ENCODE peak calls at places on chromosomes 6 and 20, in six cellular contexts. H, G, B, I, L and Y are unnamed samples.

GRCh38 chr6:158174514-158174913 is 6.4 kb downstream of the GTF2H5 start:
- DNase-seq in B (no peak), I (no peak), G (peak; percentile 64), H (no peak), L (peak; percentile 70), Y (no peak)

GRCh38 chr6:73134588-73134987 is 90.7 kb downstream of the KHDC1L start:
- DNase-seq in I (peak; percentile 88), G (peak; percentile 27), B (peak; percentile 56), H (peak; percentile 87), L (no peak), Y (peak; percentile 36)

GRCh38 chr6:43828711-43829110 is 58.7 kb downstream of the VEGFA start:
- DNase-seq in I (peak; percentile 75), H (peak; percentile 66), B (no peak), L (no peak), G (no peak), Y (no peak)

GRCh38 chr6:113065606-113066005 is 718.5 kb downstream of the RFPL4B start:
- DNase-seq in I (no peak), B (no peak), G (no peak), H (peak; percentile 11), L (no peak), Y (no peak)

GRCh38 chr6:53623497-53623896 is 42.1 kb downstream of the KLHL31 start:
- DNase-seq in H (no peak), L (peak; percentile 83), I (no peak), B (no peak), G (peak; percentile 74), Y (no peak)

GRCh38 chr6:127367023-127367375 is 23.6 kb upstream of the ECHDC1 start:
- DNase-seq in B (peak; percentile 4), I (no peak), G (peak; percentile 11), L (no peak), H (no peak), Y (no peak)

GRCh38 chr6:11427827-11428245 is 109.7 kb upstream of the TMEM170B start:
- DNase-seq in H (no peak), I (no peak), B (no peak), L (no peak), G (peak; percentile 69), Y (no peak)

GRCh38 chr20:44849712-44850111 is 35.8 kb upstream of the YWHAB start:
- DNase-seq in B (peak; percentile 26), G (no peak), L (no peak), I (peak; percentile 11), H (peak; percentile 31), Y (no peak)

GRCh38 chr20:45842169-45842812 is 8.7 kb downstream of the SNX21 start:
- DNase-seq in L (no peak), B (no peak), H (no peak), I (no peak), G (no peak), Y (no peak)

GRCh38 chr6:106536863-106537262 is 92.4 kb downstream of the RTN4IP1 start:
- DNase-seq in G (no peak), H (no peak), B (no peak), I (no peak), L (no peak), Y (no peak)

GRCh38 chr6:167420858-167421766 is 96.2 kb downstream of the TTLL2 start:
- DNase-seq in L (no peak), I (no peak), G (no peak), B (peak; percentile 22), H (no peak), Y (no peak)

GRCh38 chr6:75896526-75896925 is 147.5 kb downstream of the MYO6 start:
- DNase-seq in B (no peak), H (no peak), I (peak; percentile 45), G (peak; percentile 12), L (no peak), Y (no peak)

GRCh38 chr20:14696937-14697336 is 359.5 kb upstream of the FLRT3 start:
- DNase-seq in G (no peak), H (no peak), L (no peak), B (no peak), I (no peak), Y (no peak)

GRCh38 chr6:167474171-167474570 is 149.3 kb downstream of the TTLL2 start:
- DNase-seq in B (no peak), I (no peak), G (no peak), L (no peak), H (no peak), Y (no peak)

GRCh38 chr6:136066005-136066404 is 184.1 kb downstream of the MTFR2 start:
- DNase-seq in H (no peak), I (no peak), B (no peak), G (no peak), L (peak; percentile 51), Y (no peak)

GRCh38 chr6:42315991-42316378 is 98.3 kb upstream of the MRPS10 start:
- DNase-seq in G (peak; percentile 99), L (peak; percentile 83), H (no peak), I (peak; percentile 96), B (peak; percentile 84), Y (no peak)

GRCh38 chr20:39049684-39050554 is 87.8 kb downstream of the DHX35 start:
- DNase-seq in L (peak; percentile 43), G (peak; percentile 80), B (peak; percentile 71), I (peak; percentile 85), H (peak; percentile 90), Y (peak; percentile 87)

GRCh38 chr20:51428451-51429143 is 113.9 kb downstream of the NFATC2 start:
- DNase-seq in H (peak; percentile 61), G (no peak), B (no peak), L (no peak), I (peak; percentile 55), Y (no peak)

GRCh38 chr20:58868795-58869194 is 16.3 kb downstream of the GNAS start:
- DNase-seq in L (no peak), G (no peak), H (peak; percentile 77), I (no peak), B (no peak), Y (no peak)

GRCh38 chr20:48823476-48823875 is 4.3 kb downstream of the PREX1 start:
- DNase-seq in H (no peak), G (no peak), I (no peak), L (no peak), B (no peak), Y (no peak)

GRCh38 chr20:48824830-48825550 is 2.8 kb downstream of the PREX1 start:
- DNase-seq in L (no peak), I (peak; percentile 46), H (peak; percentile 77), B (no peak), G (no peak), Y (no peak)

GRCh38 chr20:48822879-48823385 is 4.9 kb downstream of the PREX1 start:
- DNase-seq in B (no peak), G (no peak), H (no peak), I (no peak), L (no peak), Y (peak; percentile 43)

GRCh38 chr20:48825551-48825885 is 2.3 kb downstream of the PREX1 start:
- DNase-seq in L (no peak), B (no peak), H (no peak), G (no peak), I (no peak), Y (no peak)

GRCh38 chr20:48823960-48824497 is 3.8 kb downstream of the PREX1 start:
- DNase-seq in I (no peak), H (no peak), G (peak; percentile 93), B (no peak), L (peak; percentile 90), Y (no peak)
- H3K4me2 ChIP-seq in I (no peak overlapping the region), H (no peak overlapping the region), G (peak overlapping the region; percentile 84), B (no peak overlapping the region), L (no peak overlapping the region), Y (no peak overlapping the region)

DNA sequence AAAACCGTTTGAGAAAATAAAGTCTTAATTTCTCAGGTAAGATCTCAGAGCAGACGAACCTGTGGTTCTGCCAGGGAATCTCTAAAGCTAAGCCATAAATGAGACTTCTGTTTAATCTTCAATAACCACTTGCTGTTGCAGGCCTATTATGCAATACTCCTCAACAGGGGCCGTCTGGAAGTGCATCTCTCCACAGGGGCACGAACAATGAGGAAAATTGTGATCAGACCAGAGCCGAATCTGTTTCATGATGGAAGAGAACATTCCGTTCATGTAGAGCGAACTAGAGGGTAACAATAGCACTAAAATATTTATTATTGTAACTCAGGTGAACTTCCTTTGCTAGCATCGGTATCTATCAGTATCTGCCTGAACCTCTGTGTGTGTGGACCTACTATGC is 223.6 kb downstream of the ARHGAP18 start:
- DNase-seq in H (no peak), B (no peak), I (no peak), G (no peak), L (no peak), Y (no peak)
- H3K4me2 ChIP-seq in H (no peak overlapping the region), B (no peak overlapping the region), I (no peak overlapping the region), G (no peak overlapping the region), L (no peak overlapping the region), Y (no peak overlapping the region)

GRCh38 chr6:22613695-22614094 is 44.3 kb downstream of the HDGFL1 start:
- DNase-seq in I (no peak), G (no peak), H (no peak), B (no peak), L (peak; percentile 24), Y (no peak)
- H3K4me2 ChIP-seq in I (no peak overlapping the region), G (no peak overlapping the region), H (no peak overlapping the region), B (no peak overlapping the region), L (no peak overlapping the region), Y (no peak overlapping the region)

GRCh38 chr20:56001890-56002289 is 3.4 kb downstream of the CBLN4 start:
- DNase-seq in I (no peak), B (no peak), H (no peak), L (no peak), G (no peak), Y (no peak)

GRCh38 chr20:56003111-56003800 is 2.1 kb downstream of the CBLN4 start:
- DNase-seq in B (no peak), H (no peak), L (no peak), G (no peak), I (peak; percentile 29), Y (no peak)

GRCh38 chr20:56003966-56004365 is 1.4 kb downstream of the CBLN4 start:
- DNase-seq in I (peak; percentile 62), H (peak; percentile 63), G (no peak), L (peak; percentile 8), B (no peak), Y (no peak)

GRCh38 chr20:56005389-56005715 is at the start of gene CBLN4:
- DNase-seq in H (no peak), B (no peak), G (no peak), I (peak; percentile 13), L (no peak), Y (no peak)

GRCh38 chr20:56004611-56005388 is 519 bp downstream of the CBLN4 start:
- DNase-seq in B (no peak), G (no peak), I (peak; percentile 1), L (no peak), H (peak; percentile 36), Y (no peak)
- H3K4me2 ChIP-seq in B (no peak overlapping the region), G (no peak overlapping the region), I (peak overlapping the region; percentile 34), L (no peak overlapping the region), H (peak overlapping the region; percentile 58), Y (no peak overlapping the region)

GRCh38 chr20:54502179-54502578 is 26.8 kb downstream of the DOK5 start:
- DNase-seq in H (no peak), B (no peak), G (peak; percentile 38), L (no peak), I (no peak), Y (no peak)

GRCh38 chr20:54510546-54511129 is 35.2 kb downstream of the DOK5 start:
- DNase-seq in G (no peak), L (no peak), B (no peak), H (peak; percentile 49), I (peak; percentile 57), Y (no peak)

GRCh38 chr20:54506643-54507042 is 31.2 kb downstream of the DOK5 start:
- DNase-seq in G (no peak), B (no peak), I (no peak), H (no peak), L (no peak), Y (no peak)
- H3K4me2 ChIP-seq in G (no peak overlapping the region), B (no peak overlapping the region), I (no peak overlapping the region), H (no peak overlapping the region), L (no peak overlapping the region), Y (no peak overlapping the region)